ENCODE peak calls at places on chromosome 15, in five cellular contexts. B is PC-9, M is neural progenitor cell, W is fibroblast of lung, Z is A549. U is an unnamed sample. For H3K9me3 and H3K4me1, the result is how much of the 10 kb centered on the place peaks cover.

GRCh38 chr15:89429986-89430385 is 66.4 kb downstream of the RHCG start:
- DNase-seq in Z (no peak), W (no peak), B (no peak), M (no peak), U (no peak)

GRCh38 chr15:59541750-59542149 is 69.8 kb upstream of the GCNT3 start:
- DNase-seq in W (no peak), M (no peak), B (no peak), Z (no peak), U (no peak)

GRCh38 chr15:34721802-34722795 is 32.7 kb downstream of the GJD2 start:
- DNase-seq in B (peak), M (peak), Z (peak), W (peak), U (peak)

GRCh38 chr15:90799639-90800038 is 68.7 kb upstream of the FURIN start:
- DNase-seq in W (no peak), B (no peak), Z (no peak), M (no peak), U (no peak)

GRCh38 chr15:44194397-44195150 is 497 bp downstream of the FRMD5 start:
- DNase-seq in B (peak), Z (peak), W (peak), M (no peak), U (peak)

GRCh38 chr15:38042707-38043445 is 108.4 kb downstream of the TMCO5A start:
- DNase-seq in M (no peak), W (no peak), B (no peak), Z (no peak), U (peak)

GRCh38 chr15:70127288-70127746 is 29.6 kb upstream of the TLE3 start:
- DNase-seq in M (no peak), W (peak), B (peak), Z (peak), U (peak)

GRCh38 chr15:100877551-100877950 is 2.1 kb upstream of the ALDH1A3 start:
- DNase-seq in B (peak), W (no peak), M (no peak), Z (no peak), U (no peak)

DNA sequence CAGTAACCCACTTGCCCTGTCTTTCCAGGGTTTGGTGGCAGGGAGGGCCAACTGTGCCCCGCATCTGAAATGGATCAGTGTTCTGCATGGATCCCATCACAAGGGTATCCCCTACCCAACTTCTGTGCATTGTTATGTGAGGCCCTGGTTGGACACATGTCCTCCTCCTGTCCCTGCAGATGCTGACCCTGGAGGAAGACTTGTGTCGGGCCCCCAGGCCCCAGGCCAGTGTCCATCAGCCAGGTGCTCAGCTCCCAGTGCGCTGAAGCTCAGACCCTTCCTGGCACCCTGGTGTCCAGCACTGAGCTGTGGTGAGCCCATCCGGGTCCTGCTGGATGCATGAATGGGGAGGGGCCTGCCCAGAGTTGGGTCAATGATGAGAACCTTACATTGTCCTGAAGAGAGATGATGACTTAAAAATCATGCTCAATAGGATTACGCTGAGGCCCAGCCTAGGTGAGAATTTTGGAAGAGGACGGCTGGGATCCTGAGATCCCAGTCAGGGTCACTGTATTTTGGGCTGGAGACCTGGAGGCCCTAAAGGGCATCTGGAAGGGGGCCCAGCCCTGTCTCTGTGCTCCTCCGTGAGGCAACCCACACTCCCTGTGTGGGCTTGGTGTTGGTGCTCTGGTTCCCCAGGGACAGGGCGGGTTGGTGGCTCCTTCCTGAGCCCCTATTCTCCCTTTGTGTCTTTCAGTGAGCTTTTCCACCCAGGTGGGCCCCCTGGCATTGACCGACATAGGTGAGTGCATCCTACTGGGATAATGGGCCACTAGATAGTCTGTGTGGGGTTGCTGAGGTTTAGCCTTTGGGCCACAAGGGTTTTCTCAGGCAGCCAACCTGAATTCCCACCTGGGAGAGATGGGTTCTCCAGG is 199.1 kb downstream of the UBE3A start:
- DNase-seq in B (no peak), M (no peak), Z (no peak), W (no peak), U (peak)
- H3K9me3 ChIP-seq in B (under half), M (under half), Z (under half), W (under half), U (under half)

GRCh38 chr15:68227806-68228142 is 1.8 kb downstream of the CLN6 start:
- DNase-seq in W (no peak), M (no peak), Z (no peak), B (no peak), U (no peak)
- H3K4me1 ChIP-seq in W (under half), M (under half), Z (under half), B (under half), U (under half)

GRCh38 chr15:78811124-78811824 is at the start of gene ADAMTS7:
- DNase-seq in B (peak), M (peak), W (peak), Z (peak), U (peak)

GRCh38 chr15:78810377-78811123 is 714 bp downstream of the ADAMTS7 start:
- DNase-seq in M (peak), B (peak), W (peak), Z (peak), U (peak)

GRCh38 chr15:78808550-78808949 is 2.7 kb downstream of the ADAMTS7 start:
- DNase-seq in M (peak), W (peak), Z (peak), B (no peak), U (peak)

GRCh38 chr15:78810003-78810376 is 1.3 kb downstream of the ADAMTS7 start:
- DNase-seq in W (peak), B (no peak), Z (no peak), M (no peak), U (no peak)

GRCh38 chr15:78811825-78812183 is 540 bp upstream of the ADAMTS7 start:
- DNase-seq in M (no peak), B (no peak), Z (no peak), W (no peak), U (peak)
- TF ChIP-seq CTCF in M (peak), B (peak), Z (peak), W (no peak), U (no peak)

GRCh38 chr15:75704618-75705017 is 8.0 kb downstream of the CSPG4 start:
- DNase-seq in B (no peak), W (no peak), M (no peak), Z (no peak), U (no peak)

GRCh38 chr15:75702431-75702830 is 10.2 kb downstream of the CSPG4 start:
- DNase-seq in B (no peak), W (no peak), M (no peak), Z (no peak), U (no peak)

GRCh38 chr15:75704263-75704615 is 8.4 kb downstream of the CSPG4 start:
- DNase-seq in Z (no peak), W (no peak), B (no peak), M (no peak), U (no peak)

GRCh38 chr15:75705854-75706681 is 6.6 kb downstream of the CSPG4 start:
- DNase-seq in W (no peak), Z (peak), B (no peak), M (no peak), U (peak)

DNA sequence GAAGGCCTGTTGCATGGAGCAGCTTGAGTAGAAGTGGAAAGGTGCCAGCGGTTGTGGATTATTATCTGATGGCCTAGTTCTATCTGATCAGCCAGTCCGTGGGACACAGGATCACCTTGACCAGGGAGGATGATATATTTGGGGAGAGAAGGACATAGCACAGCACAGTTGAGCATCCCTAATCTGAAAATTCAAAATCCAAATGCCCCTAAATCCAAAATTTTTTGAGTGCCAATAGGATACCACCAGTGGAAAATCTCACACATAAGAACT is 6.0 kb downstream of the CSPG4 start:
- DNase-seq in Z (no peak), M (no peak), W (no peak), B (no peak), U (no peak)
- H3K9me3 ChIP-seq in Z (under half), M (under half), W (under half), B (under half), U (under half)

GRCh38 chr15:91941871-91942270 is 88.4 kb downstream of the SLCO3A1 start:
- DNase-seq in B (no peak), M (no peak), Z (no peak), W (no peak), U (no peak)

GRCh38 chr15:91945385-91945784 is 91.9 kb downstream of the SLCO3A1 start:
- DNase-seq in M (no peak), Z (no peak), B (no peak), W (no peak), U (no peak)

GRCh38 chr15:91942676-91943417 is 89.3 kb downstream of the SLCO3A1 start:
- DNase-seq in B (peak), M (no peak), W (peak), Z (peak), U (no peak)

GRCh38 chr15:91946075-91946474 is 92.6 kb downstream of the SLCO3A1 start:
- DNase-seq in W (no peak), Z (no peak), B (peak), M (no peak), U (no peak)

GRCh38 chr15:91944334-91944733 is 90.8 kb downstream of the SLCO3A1 start:
- DNase-seq in Z (no peak), M (no peak), W (no peak), B (no peak), U (no peak)
- H3K4me1 ChIP-seq in Z (half or more), M (under half), W (under half), B (half or more), U (half or more)

DNA sequence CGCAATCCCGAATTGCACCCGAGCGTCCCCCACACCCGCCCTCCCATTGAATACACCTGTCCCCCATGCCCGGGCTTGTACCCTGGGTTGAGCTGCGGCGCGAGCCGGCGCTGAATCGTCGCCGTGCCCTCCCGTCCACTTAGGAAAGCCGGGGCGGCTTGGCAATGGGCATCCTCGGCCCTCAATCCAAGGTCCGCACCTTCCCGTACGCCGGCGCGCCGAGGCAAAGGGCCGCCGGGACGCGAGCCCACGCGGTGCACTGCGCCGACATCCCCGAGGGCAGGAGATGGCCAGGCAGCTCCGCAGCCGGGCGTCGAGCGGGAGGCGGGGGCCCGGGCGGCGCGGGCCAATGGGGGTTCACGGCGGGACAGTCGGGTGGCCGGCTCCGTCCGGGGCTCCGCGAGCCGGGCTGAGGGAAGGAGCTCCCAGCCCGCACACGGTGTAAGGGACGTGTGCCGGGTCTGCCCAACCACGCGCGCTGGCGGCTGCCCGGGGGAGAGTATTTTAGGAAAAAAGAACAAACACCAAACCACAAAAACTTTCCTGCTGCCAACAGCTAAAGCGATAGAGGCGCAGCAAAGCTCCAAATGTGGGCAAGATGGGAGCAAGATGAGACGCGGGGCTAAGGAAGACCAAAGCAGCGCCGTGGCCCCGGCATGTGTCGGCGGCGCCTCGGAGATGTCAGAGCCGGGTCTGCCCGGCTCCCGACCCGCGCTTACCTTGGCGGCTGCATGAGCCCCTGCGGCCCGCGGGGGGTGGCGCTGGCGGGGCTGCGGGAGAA is 621 bp downstream of the RGMA start:
- DNase-seq in Z (peak), M (peak), W (peak), B (no peak), U (peak)
- TF ChIP-seq CTCF in Z (no peak), M (no peak), W (no peak), B (peak), U (no peak)

DNA sequence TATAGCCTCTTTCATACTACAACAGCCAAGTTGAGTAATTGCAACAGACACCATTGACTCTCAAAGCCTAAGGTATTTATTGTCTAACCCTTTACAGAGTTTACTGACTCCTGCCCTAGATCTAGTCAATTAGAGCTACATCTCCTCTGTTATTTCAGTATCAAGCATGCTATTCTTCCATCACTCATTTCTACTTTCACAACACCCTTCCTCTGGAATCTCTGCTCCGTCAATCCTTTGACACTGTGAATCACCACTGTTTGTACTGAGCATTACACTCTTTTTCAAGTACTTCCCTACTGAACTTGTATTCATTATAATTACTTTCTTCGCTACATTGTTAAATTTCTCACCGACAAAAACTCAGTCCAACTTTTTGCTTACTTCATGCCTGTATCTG is 121.8 kb downstream of the ZNF609 start:
- DNase-seq in W (peak), B (no peak), M (no peak), Z (no peak), U (no peak)
- H3K9me3 ChIP-seq in W (under half), B (under half), M (under half), Z (under half), U (under half)

GRCh38 chr15:80695911-80696651 is 971 bp downstream of the ABHD17C start:
- DNase-seq in Z (peak), M (peak), B (peak), W (peak), U (no peak)

GRCh38 chr15:80694624-80695098 is 449 bp upstream of the ABHD17C start:
- DNase-seq in W (peak), B (peak), M (peak), Z (peak), U (peak)

GRCh38 chr15:80693682-80694623 is 1.2 kb upstream of the ABHD17C start:
- DNase-seq in M (no peak), W (no peak), Z (no peak), B (no peak), U (no peak)

GRCh38 chr15:80697316-80697715 is 2.2 kb downstream of the ABHD17C start:
- DNase-seq in B (no peak), Z (no peak), M (no peak), W (no peak), U (no peak)

DNA sequence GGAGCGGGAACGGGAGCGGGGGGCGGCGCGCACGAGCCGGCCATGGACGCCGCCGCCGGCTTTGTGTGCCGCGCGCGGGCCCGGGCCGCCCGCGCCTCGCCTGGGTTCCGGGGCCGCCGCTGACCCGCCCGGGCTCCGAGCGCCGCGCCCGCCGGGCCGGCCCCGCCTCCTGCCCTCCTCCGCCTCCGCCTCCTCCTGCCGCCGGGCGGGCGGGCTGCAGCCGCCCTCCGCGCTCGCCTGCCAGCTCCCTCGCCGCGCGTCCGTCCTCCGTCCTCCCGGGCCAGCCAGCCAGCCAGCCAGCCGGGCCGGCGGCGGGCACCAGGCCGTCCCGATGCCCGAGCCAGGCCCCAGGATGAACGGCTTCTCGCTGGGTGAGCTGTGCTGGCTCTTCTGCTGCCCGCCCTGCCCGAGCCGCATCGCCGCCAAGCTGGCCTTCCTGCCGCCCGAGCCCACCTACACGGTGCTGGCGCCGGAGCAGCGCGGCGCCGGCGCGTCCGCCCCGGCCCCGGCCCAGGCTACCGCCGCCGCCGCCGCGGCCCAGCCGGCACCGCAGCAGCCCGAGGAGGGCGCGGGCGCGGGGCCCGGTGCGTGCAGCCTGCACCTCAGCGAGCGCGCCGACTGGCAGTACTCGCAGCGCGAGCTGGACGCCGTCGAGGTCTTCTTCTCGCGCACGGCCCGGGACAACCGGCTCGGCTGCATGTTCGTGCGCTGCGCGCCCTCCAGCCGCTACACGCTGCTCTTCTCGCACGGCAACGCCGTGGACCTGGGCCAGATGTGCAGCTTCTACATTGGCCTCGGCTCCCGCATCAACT is at the start of gene ABHD17C:
- DNase-seq in M (peak), B (peak), W (peak), Z (peak), U (peak)
- H3K4me1 ChIP-seq in M (under half), B (half or more), W (under half), Z (under half), U (under half)

DNA sequence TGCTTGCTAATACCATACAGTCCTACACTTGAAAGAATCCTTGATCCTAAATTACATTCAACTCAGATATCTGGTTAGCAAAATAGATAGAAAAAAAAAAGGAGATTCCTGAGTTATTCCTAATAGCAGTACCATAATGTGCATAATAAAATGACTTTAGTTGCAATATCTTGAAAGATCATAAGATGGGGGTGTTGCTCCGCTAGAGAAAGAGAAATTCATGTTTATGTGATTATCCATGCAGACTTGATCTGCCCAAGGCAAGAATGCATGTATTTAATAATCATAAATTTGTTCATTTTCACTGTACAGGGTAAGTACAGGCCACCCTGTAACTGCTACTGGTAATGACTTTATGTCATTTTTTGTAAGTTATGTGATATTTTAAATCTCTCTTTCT is 84.7 kb downstream of the HCN4 start:
- DNase-seq in Z (peak), W (peak), B (no peak), M (no peak), U (no peak)
- TF ChIP-seq CTCF in Z (peak), W (peak), B (peak), M (no peak), U (no peak)

DNA sequence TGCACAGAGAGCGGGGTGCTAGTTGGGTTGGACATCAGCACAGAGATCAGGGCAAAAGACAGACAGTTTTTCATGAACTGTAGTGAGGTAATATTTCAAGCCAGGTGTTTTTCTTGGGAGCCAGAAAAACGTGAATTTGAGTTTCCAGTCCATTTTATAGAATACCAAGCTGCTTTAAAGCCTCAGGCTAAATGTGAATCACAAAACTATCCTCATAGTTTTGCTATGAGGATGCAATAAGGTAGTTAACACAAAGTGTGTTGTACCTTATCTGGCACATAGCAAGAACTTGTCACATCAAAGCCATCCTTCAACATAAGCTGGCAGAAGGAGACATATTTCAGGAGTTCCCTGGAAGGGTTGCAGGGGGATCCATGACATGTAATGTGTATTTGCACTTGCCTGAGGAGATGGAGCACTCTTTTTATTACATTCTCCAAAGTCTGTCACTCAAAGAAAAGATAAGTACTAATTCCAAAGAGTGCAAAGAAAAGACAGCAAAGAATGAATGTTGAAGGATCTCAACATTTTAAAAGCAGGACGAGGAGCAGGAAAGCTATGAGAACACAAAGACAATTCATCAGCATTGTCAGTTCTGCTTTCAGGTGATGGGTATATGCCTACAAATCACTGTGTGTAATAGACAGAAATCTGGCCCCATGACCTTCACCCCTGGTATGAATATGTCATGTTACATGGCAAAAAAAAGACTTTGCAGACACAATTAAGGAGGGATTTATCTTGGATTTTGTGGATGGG is 1046.5 kb downstream of the NTRK3 start:
- DNase-seq in W (no peak), M (no peak), B (no peak), Z (no peak), U (no peak)
- H3K9me3 ChIP-seq in W (under half), M (under half), B (under half), Z (under half), U (under half)